ENCODE peak calls at places on chromosome 17, in eight cellular contexts. One of them, this sample, is unnamed.

GRCh38 chr17:51056813-51057510 is 63.7 kb downstream of the SPAG9 start:
- DNase-seq in sigmoid colon: no peak
- DNase-seq in GM23248: peak
- DNase-seq in heart right ventricle: peak
- DNase-seq in ELF-1: peak
- DNase-seq in NCI-H524: peak
- DNase-seq in nephron progenitor cell: peak
- DNase-seq in memory B cell: no peak
- DNase-seq in this sample: peak

GRCh38 chr17:32794533-32795246 is 82.2 kb downstream of the MYO1D start:
- DNase-seq in ELF-1: peak
- DNase-seq in NCI-H524: no peak
- DNase-seq in sigmoid colon: no peak
- DNase-seq in memory B cell: no peak
- DNase-seq in heart right ventricle: no peak
- DNase-seq in nephron progenitor cell: no peak
- DNase-seq in GM23248: no peak
- DNase-seq in this sample: no peak

GRCh38 chr17:37743612-37743874 is 1.3 kb downstream of the HNF1B start:
- DNase-seq in nephron progenitor cell: peak
- DNase-seq in heart right ventricle: no peak
- DNase-seq in NCI-H524: peak
- DNase-seq in sigmoid colon: no peak
- DNase-seq in memory B cell: no peak
- DNase-seq in ELF-1: no peak
- DNase-seq in GM23248: no peak
- DNase-seq in this sample: no peak

GRCh38 chr17:64007838-64008282 is 9.7 kb downstream of the PRR29 start:
- DNase-seq in sigmoid colon: no peak
- DNase-seq in nephron progenitor cell: no peak
- DNase-seq in GM23248: no peak
- DNase-seq in ELF-1: no peak
- DNase-seq in heart right ventricle: no peak
- DNase-seq in NCI-H524: no peak
- DNase-seq in memory B cell: no peak
- DNase-seq in this sample: no peak

GRCh38 chr17:81934850-81935708 is 2.0 kb downstream of the PYCR1 start:
- DNase-seq in ELF-1: no peak
- DNase-seq in memory B cell: no peak
- DNase-seq in NCI-H524: no peak
- DNase-seq in heart right ventricle: no peak
- DNase-seq in GM23248: no peak
- DNase-seq in sigmoid colon: no peak
- DNase-seq in nephron progenitor cell: no peak
- DNase-seq in this sample: no peak

GRCh38 chr17:6343736-6344135 is 91.2 kb downstream of the AIPL1 start:
- DNase-seq in ELF-1: no peak
- DNase-seq in memory B cell: no peak
- DNase-seq in nephron progenitor cell: no peak
- DNase-seq in NCI-H524: no peak
- DNase-seq in sigmoid colon: no peak
- DNase-seq in GM23248: no peak
- DNase-seq in heart right ventricle: no peak
- DNase-seq in this sample: no peak

GRCh38 chr17:28938552-28938951 is 12.8 kb downstream of the PHF12 start:
- DNase-seq in sigmoid colon: no peak
- DNase-seq in GM23248: peak
- DNase-seq in ELF-1: no peak
- DNase-seq in NCI-H524: no peak
- DNase-seq in heart right ventricle: peak
- DNase-seq in nephron progenitor cell: no peak
- DNase-seq in memory B cell: no peak
- DNase-seq in this sample: peak

GRCh38 chr17:60372790-60373483 is 19.0 kb downstream of the USP32 start:
- DNase-seq in sigmoid colon: no peak
- DNase-seq in heart right ventricle: no peak
- DNase-seq in memory B cell: no peak
- DNase-seq in ELF-1: no peak
- DNase-seq in NCI-H524: no peak
- DNase-seq in GM23248: peak
- DNase-seq in nephron progenitor cell: no peak
- DNase-seq in this sample: peak

GRCh38 chr17:15123593-15124590 is 141.2 kb downstream of the PMP22 start:
- DNase-seq in sigmoid colon: no peak
- DNase-seq in nephron progenitor cell: no peak
- DNase-seq in ELF-1: peak
- DNase-seq in GM23248: peak
- DNase-seq in heart right ventricle: no peak
- DNase-seq in NCI-H524: no peak
- DNase-seq in memory B cell: no peak
- DNase-seq in this sample: peak

GRCh38 chr17:77322534-77323412 is 182.0 kb downstream of the SEC14L1 start:
- DNase-seq in ELF-1: peak
- DNase-seq in nephron progenitor cell: peak
- DNase-seq in GM23248: peak
- DNase-seq in memory B cell: peak
- DNase-seq in NCI-H524: no peak
- DNase-seq in heart right ventricle: peak
- DNase-seq in sigmoid colon: peak
- DNase-seq in this sample: peak

GRCh38 chr17:3759597-3760216 is 36.0 kb downstream of the HASPIN start:
- DNase-seq in ELF-1: no peak
- DNase-seq in sigmoid colon: no peak
- DNase-seq in NCI-H524: no peak
- DNase-seq in nephron progenitor cell: no peak
- DNase-seq in heart right ventricle: no peak
- DNase-seq in memory B cell: no peak
- DNase-seq in GM23248: no peak
- DNase-seq in this sample: no peak

GRCh38 chr17:62675260-62675659 is 47.8 kb downstream of the MRC2 start:
- DNase-seq in heart right ventricle: no peak
- DNase-seq in sigmoid colon: peak
- DNase-seq in NCI-H524: no peak
- DNase-seq in nephron progenitor cell: no peak
- DNase-seq in GM23248: no peak
- DNase-seq in memory B cell: no peak
- DNase-seq in ELF-1: no peak
- DNase-seq in this sample: peak

GRCh38 chr17:72600934-72601333 is 480.1 kb downstream of the SOX9 start:
- DNase-seq in GM23248: peak
- DNase-seq in nephron progenitor cell: no peak
- DNase-seq in sigmoid colon: no peak
- DNase-seq in heart right ventricle: no peak
- DNase-seq in memory B cell: no peak
- DNase-seq in ELF-1: no peak
- DNase-seq in NCI-H524: no peak
- DNase-seq in this sample: peak

GRCh38 chr17:35341465-35341992 is 31.9 kb downstream of the SLFN11 start:
- DNase-seq in nephron progenitor cell: no peak
- DNase-seq in ELF-1: no peak
- DNase-seq in memory B cell: peak
- DNase-seq in GM23248: no peak
- DNase-seq in sigmoid colon: no peak
- DNase-seq in heart right ventricle: peak
- DNase-seq in NCI-H524: no peak
- DNase-seq in this sample: no peak

GRCh38 chr17:164536-165235 is 16.8 kb downstream of the DOC2B start:
- DNase-seq in NCI-H524: peak
- DNase-seq in ELF-1: peak
- DNase-seq in GM23248: peak
- DNase-seq in nephron progenitor cell: peak
- DNase-seq in memory B cell: no peak
- DNase-seq in sigmoid colon: no peak
- DNase-seq in heart right ventricle: peak
- DNase-seq in this sample: peak

GRCh38 chr17:7716901-7717755 is at the start of gene DNAH2:
- DNase-seq in ELF-1: peak
- DNase-seq in heart right ventricle: peak
- DNase-seq in nephron progenitor cell: peak
- DNase-seq in memory B cell: no peak
- DNase-seq in sigmoid colon: peak
- DNase-seq in GM23248: peak
- DNase-seq in NCI-H524: peak
- DNase-seq in this sample: peak

GRCh38 chr17:42459256-42459982 is 741 bp downstream of the ATP6V0A1 start:
- DNase-seq in sigmoid colon: peak
- DNase-seq in nephron progenitor cell: peak
- DNase-seq in memory B cell: peak
- DNase-seq in NCI-H524: peak
- DNase-seq in ELF-1: peak
- DNase-seq in GM23248: peak
- DNase-seq in heart right ventricle: peak
- DNase-seq in this sample: peak

GRCh38 chr17:3754458-3755334 is 31.0 kb downstream of the HASPIN start:
- DNase-seq in nephron progenitor cell: peak
- DNase-seq in GM23248: peak
- DNase-seq in sigmoid colon: no peak
- DNase-seq in NCI-H524: no peak
- DNase-seq in ELF-1: peak
- DNase-seq in memory B cell: peak
- DNase-seq in heart right ventricle: no peak
- DNase-seq in this sample: no peak

GRCh38 chr17:17236295-17237025 is 508 bp downstream of the FLCN start:
- DNase-seq in memory B cell: no peak
- DNase-seq in GM23248: peak
- DNase-seq in ELF-1: peak
- DNase-seq in nephron progenitor cell: no peak
- DNase-seq in NCI-H524: no peak
- DNase-seq in sigmoid colon: no peak
- DNase-seq in heart right ventricle: no peak
- DNase-seq in this sample: peak

GRCh38 chr17:33964344-33964979 is 290.6 kb upstream of the CCL2 start:
- DNase-seq in memory B cell: no peak
- DNase-seq in sigmoid colon: no peak
- DNase-seq in nephron progenitor cell: no peak
- DNase-seq in ELF-1: peak
- DNase-seq in NCI-H524: no peak
- DNase-seq in heart right ventricle: no peak
- DNase-seq in GM23248: no peak
- DNase-seq in this sample: no peak

GRCh38 chr17:40612510-40613244 is 34.9 kb downstream of the SMARCE1 start:
- DNase-seq in nephron progenitor cell: no peak
- DNase-seq in GM23248: peak
- DNase-seq in sigmoid colon: no peak
- DNase-seq in NCI-H524: no peak
- DNase-seq in memory B cell: no peak
- DNase-seq in ELF-1: no peak
- DNase-seq in heart right ventricle: no peak
- DNase-seq in this sample: no peak

GRCh38 chr17:73838815-73839214 is 194.6 kb upstream of the SDK2 start:
- DNase-seq in heart right ventricle: no peak
- DNase-seq in nephron progenitor cell: no peak
- DNase-seq in memory B cell: no peak
- DNase-seq in sigmoid colon: no peak
- DNase-seq in ELF-1: no peak
- DNase-seq in NCI-H524: peak
- DNase-seq in GM23248: no peak
- DNase-seq in this sample: no peak

GRCh38 chr17:36972905-36973304 is 24.2 kb downstream of the AATF start:
- DNase-seq in NCI-H524: no peak
- DNase-seq in sigmoid colon: no peak
- DNase-seq in memory B cell: no peak
- DNase-seq in nephron progenitor cell: no peak
- DNase-seq in ELF-1: no peak
- DNase-seq in heart right ventricle: no peak
- DNase-seq in GM23248: no peak
- DNase-seq in this sample: no peak

GRCh38 chr17:38898812-38899348 is 26.5 kb upstream of the LASP1NB start:
- DNase-seq in nephron progenitor cell: no peak
- DNase-seq in heart right ventricle: no peak
- DNase-seq in sigmoid colon: no peak
- DNase-seq in ELF-1: no peak
- DNase-seq in memory B cell: peak
- DNase-seq in NCI-H524: no peak
- DNase-seq in GM23248: no peak
- DNase-seq in this sample: no peak

GRCh38 chr17:18027280-18027679 is 11.7 kb downstream of the ATPAF2 start:
- DNase-seq in NCI-H524: no peak
- DNase-seq in memory B cell: no peak
- DNase-seq in nephron progenitor cell: no peak
- DNase-seq in sigmoid colon: no peak
- DNase-seq in ELF-1: no peak
- DNase-seq in heart right ventricle: no peak
- DNase-seq in GM23248: no peak
- DNase-seq in this sample: no peak

GRCh38 chr17:76772842-76773521 is 35.1 kb downstream of the MFSD11 start:
- DNase-seq in heart right ventricle: no peak
- DNase-seq in NCI-H524: peak
- DNase-seq in sigmoid colon: no peak
- DNase-seq in nephron progenitor cell: no peak
- DNase-seq in GM23248: peak
- DNase-seq in ELF-1: peak
- DNase-seq in memory B cell: no peak
- DNase-seq in this sample: peak

GRCh38 chr17:72465191-72466024 is 344.6 kb downstream of the SOX9 start:
- DNase-seq in GM23248: peak
- DNase-seq in memory B cell: no peak
- DNase-seq in nephron progenitor cell: peak
- DNase-seq in NCI-H524: peak
- DNase-seq in sigmoid colon: no peak
- DNase-seq in heart right ventricle: no peak
- DNase-seq in ELF-1: peak
- DNase-seq in this sample: peak

GRCh38 chr17:30095507-30096244 is 20.9 kb upstream of the NSRP1 start:
- DNase-seq in GM23248: peak
- DNase-seq in NCI-H524: peak
- DNase-seq in ELF-1: peak
- DNase-seq in memory B cell: no peak
- DNase-seq in sigmoid colon: no peak
- DNase-seq in nephron progenitor cell: peak
- DNase-seq in heart right ventricle: no peak
- DNase-seq in this sample: peak

GRCh38 chr17:39753514-39754160 is 15.9 kb downstream of the GRB7 start:
- DNase-seq in ELF-1: peak
- DNase-seq in memory B cell: no peak
- DNase-seq in nephron progenitor cell: peak
- DNase-seq in GM23248: peak
- DNase-seq in heart right ventricle: peak
- DNase-seq in NCI-H524: peak
- DNase-seq in sigmoid colon: peak
- DNase-seq in this sample: no peak

GRCh38 chr17:73371285-73371684 is 59.5 kb upstream of the CDC42EP4 start:
- DNase-seq in nephron progenitor cell: no peak
- DNase-seq in sigmoid colon: no peak
- DNase-seq in GM23248: peak
- DNase-seq in memory B cell: no peak
- DNase-seq in ELF-1: no peak
- DNase-seq in heart right ventricle: no peak
- DNase-seq in NCI-H524: no peak
- DNase-seq in this sample: peak

This sample was measured in AG10803.